ENCODE peak calls at places on chromosome 5, in six cellular contexts. H is CD8-positive, alpha-beta T cell; O is AG04450; Y is OCI-LY7; E is foreskin keratinocyte; A is HFFc6. K is an unnamed sample.

GRCh38 chr5:160269017-160269416 is 39.7 kb downstream of the FABP6 start:
- DNase-seq in H (no peak), O (peak; percentile 56), Y (no peak), E (no peak), A (peak; percentile 43), K (no peak)

GRCh38 chr5:56270568-56271392 is 37.6 kb upstream of the ANKRD55 start:
- DNase-seq in H (peak; percentile 82), O (peak; percentile 81), Y (peak; percentile 78), E (no peak), A (peak; percentile 70), K (peak; percentile 77)

GRCh38 chr5:67870662-67871061 is 344.9 kb upstream of the PIK3R1 start:
- DNase-seq in H (no peak), O (no peak), Y (no peak), E (no peak), A (no peak), K (no peak)

GRCh38 chr5:177477701-177478477 is 4.5 kb upstream of the DBN1 start:
- DNase-seq in H (no peak), O (no peak), Y (no peak), E (no peak), A (no peak), K (no peak)

GRCh38 chr5:74541381-74541781 is 99.1 kb downstream of the ENC1 start:
- DNase-seq in H (no peak), O (no peak), Y (no peak), E (peak; percentile 42), A (peak; percentile 29), K (no peak)

GRCh38 chr5:308672-309271 is 12.7 kb upstream of the AHRR start:
- DNase-seq in H (peak; percentile 35), O (no peak), Y (no peak), E (no peak), A (peak; percentile 23), K (peak; percentile 39)

GRCh38 chr5:18882162-18882561 is 1105.8 kb downstream of the CDH18 start:
- DNase-seq in H (no peak), O (no peak), Y (no peak), E (peak; percentile 8), A (no peak), K (no peak)

GRCh38 chr5:53170748-53171349 is 61.3 kb upstream of the MOCS2 start:
- DNase-seq in H (no peak), O (no peak), Y (peak; percentile 23), E (no peak), A (peak; percentile 12), K (peak; percentile 28)

GRCh38 chr5:157686841-157687554 is 15.7 kb downstream of the C5orf52 start:
- DNase-seq in H (no peak), O (no peak), Y (no peak), E (no peak), A (no peak), K (no peak)

GRCh38 chr5:157998021-157998504 is 139.1 kb upstream of the CLINT1 start:
- DNase-seq in H (no peak), O (no peak), Y (no peak), E (peak; percentile 84), A (no peak), K (no peak)

GRCh38 chr5:102933300-102933699 is 178.2 kb downstream of the PAM start:
- DNase-seq in H (no peak), O (no peak), Y (no peak), E (no peak), A (no peak), K (no peak)

GRCh38 chr5:136522217-136522956 is 157.0 kb upstream of the TRPC7 start:
- DNase-seq in H (no peak), O (no peak), Y (no peak), E (no peak), A (no peak), K (no peak)

GRCh38 chr5:17219006-17219422 is 1.6 kb downstream of the BASP1 start:
- DNase-seq in H (no peak), O (no peak), Y (peak; percentile 67), E (no peak), A (no peak), K (peak; percentile 53)

GRCh38 chr5:32989815-32990214 is 278.7 kb downstream of the NPR3 start:
- DNase-seq in H (no peak), O (no peak), Y (no peak), E (peak; percentile 18), A (no peak), K (no peak)

GRCh38 chr5:176780951-176781350 is 29.4 kb upstream of the UNC5A start:
- DNase-seq in H (no peak), O (no peak), Y (no peak), E (no peak), A (no peak), K (no peak)

GRCh38 chr5:350355-350754 is 28.8 kb downstream of the AHRR start:
- DNase-seq in H (no peak), O (no peak), Y (no peak), E (no peak), A (no peak), K (peak; percentile 27)

GRCh38 chr5:150206076-150206779 is 16.4 kb downstream of the SLC6A7 start:
- DNase-seq in H (no peak), O (no peak), Y (no peak), E (no peak), A (peak; percentile 15), K (no peak)

GRCh38 chr5:2306711-2307110 is 424.0 kb upstream of the IRX4 start:
- DNase-seq in H (no peak), O (no peak), Y (no peak), E (no peak), A (no peak), K (no peak)

GRCh38 chr5:68457298-68457697 is 241.7 kb downstream of the PIK3R1 start:
- DNase-seq in H (no peak), O (no peak), Y (no peak), E (no peak), A (no peak), K (no peak)

GRCh38 chr5:10607023-10607665 is 43.3 kb downstream of the ANKRD33B start:
- DNase-seq in H (no peak), O (no peak), Y (peak; percentile 97), E (no peak), A (no peak), K (peak; percentile 62)

GRCh38 chr5:95178046-95178651 is 106.7 kb downstream of the MCTP1 start:
- DNase-seq in H (no peak), O (no peak), Y (peak; percentile 43), E (no peak), A (no peak), K (no peak)

GRCh38 chr5:95620870-95621838 is 1.3 kb downstream of the GPR150 start:
- DNase-seq in H (peak; percentile 74), O (no peak), Y (no peak), E (no peak), A (no peak), K (peak; percentile 71)

GRCh38 chr5:65790371-65791163 is 68.6 kb downstream of the NLN start:
- DNase-seq in H (no peak), O (no peak), Y (no peak), E (no peak), A (no peak), K (no peak)

GRCh38 chr5:179006564-179006963 is 11.4 kb upstream of the GRM6 start:
- DNase-seq in H (peak; percentile 19), O (no peak), Y (no peak), E (no peak), A (no peak), K (no peak)

GRCh38 chr5:170347022-170347421 is 42.1 kb downstream of the KCNMB1 start:
- DNase-seq in H (no peak), O (no peak), Y (no peak), E (no peak), A (no peak), K (no peak)

GRCh38 chr5:91787718-91788117 is 404.6 kb upstream of the ARRDC3 start:
- DNase-seq in H (no peak), O (no peak), Y (no peak), E (peak; percentile 22), A (no peak), K (no peak)

GRCh38 chr5:174571662-174572397 is 152.6 kb upstream of the MSX2 start:
- DNase-seq in H (no peak), O (peak; percentile 96), Y (no peak), E (peak; percentile 89), A (peak; percentile 19), K (no peak)
- TF ChIP-seq CTCF in H (no peak), O (peak; percentile 72), Y (no peak), E (peak; percentile 67), A (no peak), K (no peak)

DNA sequence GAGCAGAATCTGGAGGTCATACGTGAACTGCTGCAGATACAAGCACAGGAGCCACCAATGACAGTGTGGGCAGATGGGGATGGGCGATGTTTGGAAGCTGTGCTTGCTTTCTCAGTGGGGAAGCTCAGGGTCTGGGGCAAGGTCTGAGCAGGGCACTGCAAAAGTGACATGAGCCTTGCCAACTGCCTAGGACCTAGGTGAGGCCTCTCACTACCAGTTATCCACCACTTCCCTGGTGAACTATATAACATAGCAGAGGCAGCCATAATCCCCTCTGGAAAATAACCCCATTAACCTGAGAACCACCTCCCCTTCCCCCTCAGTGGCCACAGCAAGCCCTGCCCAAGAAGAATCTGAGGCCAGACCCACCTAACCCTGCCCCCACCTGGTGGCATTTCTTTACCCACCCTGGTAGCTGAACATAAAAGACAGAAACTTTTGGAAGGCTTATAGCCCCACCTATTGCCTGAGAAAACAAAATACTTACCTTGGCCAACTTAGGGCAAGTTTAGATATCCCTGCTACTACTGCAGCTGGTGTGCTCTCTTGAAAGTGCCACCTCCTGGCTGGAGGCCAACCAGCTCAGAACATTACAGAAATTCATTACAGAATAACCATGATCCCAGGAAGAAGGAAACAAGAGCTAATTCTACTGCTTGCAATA is 18.8 kb upstream of the SPEF2 start:
- DNase-seq in H (no peak), O (no peak), Y (peak; percentile 18), E (no peak), A (no peak), K (no peak)
- TF ChIP-seq CTCF in H (no peak), O (no peak), Y (peak; percentile 52), E (peak; percentile 32), A (no peak), K (no peak)

GRCh38 chr5:7464182-7464581 is 68.2 kb downstream of the ADCY2 start:
- DNase-seq in H (no peak), O (no peak), Y (no peak), E (no peak), A (no peak), K (no peak)
- TF ChIP-seq CTCF in H (no peak), O (no peak), Y (peak; percentile 23), E (no peak), A (no peak), K (no peak)

GRCh38 chr5:113123563-113123962 is 147.0 kb downstream of the DCP2 start:
- DNase-seq in H (no peak), O (no peak), Y (peak; percentile 8), E (no peak), A (no peak), K (no peak)

GRCh38 chr5:113118765-113119164 is 142.2 kb downstream of the DCP2 start:
- DNase-seq in H (no peak), O (no peak), Y (no peak), E (no peak), A (no peak), K (no peak)

GRCh38 chr5:113124914-113125313 is 148.3 kb downstream of the DCP2 start:
- DNase-seq in H (no peak), O (no peak), Y (no peak), E (no peak), A (no peak), K (no peak)

GRCh38 chr5:113119271-113119924 is 142.8 kb downstream of the DCP2 start:
- DNase-seq in H (no peak), O (no peak), Y (no peak), E (no peak), A (no peak), K (no peak)

GRCh38 chr5:113122053-113122452 is 145.5 kb downstream of the DCP2 start:
- DNase-seq in H (no peak), O (peak; percentile 18), Y (no peak), E (peak; percentile 75), A (peak; percentile 59), K (no peak)
- TF ChIP-seq CTCF in H (no peak), O (no peak), Y (no peak), E (peak; percentile 56), A (no peak), K (no peak)

GRCh38 chr5:41432481-41433253 is 77.7 kb downstream of the PLCXD3 start:
- DNase-seq in H (no peak), O (no peak), Y (no peak), E (no peak), A (no peak), K (no peak)
- TF ChIP-seq CTCF in H (no peak), O (no peak), Y (no peak), E (no peak), A (no peak), K (no peak)